ENCODE peak calls at places on chromosomes 4 and X, in five cellular contexts. Q is GM06990, V is Kasumi-1, R is GM03348, B is GM19239. E is an unnamed sample.

GRCh38 chr4:23276076-23276475 is 583.3 kb downstream of the GBA3 start:
- DNase-seq in Q (no peak), V (no peak), R (no peak), B (no peak), E (no peak)

GRCh38 chr4:1910643-1911042 is 39.5 kb downstream of the NSD2 start:
- DNase-seq in Q (no peak), V (peak), R (peak), B (no peak), E (peak)

GRCh38 chr4:66606215-66606614 is 935.9 kb upstream of the EPHA5 start:
- DNase-seq in Q (no peak), V (no peak), R (no peak), B (no peak), E (no peak)

GRCh38 chrX:107683931-107684330 is 55.6 kb downstream of the PRPS1 start:
- DNase-seq in Q (no peak), V (no peak), R (no peak), B (no peak), E (no peak)

GRCh38 chr4:107058828-107059227 is 22.7 kb upstream of the DKK2 start:
- DNase-seq in Q (no peak), V (no peak), R (peak), B (no peak), E (no peak)

GRCh38 chr4:145487626-145488025 is 6.0 kb downstream of the SMAD1 start:
- DNase-seq in Q (peak), V (no peak), R (no peak), B (peak), E (peak)

GRCh38 chr4:77582151-77582550 is 23.5 kb upstream of the CXCL13 start:
- DNase-seq in Q (no peak), V (no peak), R (no peak), B (no peak), E (no peak)

GRCh38 chr4:37601527-37601926 is 84.6 kb downstream of the RELL1 start:
- DNase-seq in Q (no peak), V (peak), R (peak), B (no peak), E (no peak)

GRCh38 chrX:137431693-137432488 is 134.0 kb upstream of the ZIC3 start:
- DNase-seq in Q (no peak), V (no peak), R (no peak), B (no peak), E (no peak)

GRCh38 chr4:41281038-41281634 is 24.4 kb downstream of the UCHL1 start:
- DNase-seq in Q (no peak), V (peak), R (peak), B (peak), E (peak)

GRCh38 chr4:22999419-22999818 is 306.7 kb downstream of the GBA3 start:
- DNase-seq in Q (no peak), V (peak), R (no peak), B (no peak), E (no peak)

GRCh38 chr4:47551682-47552081 is 66.6 kb downstream of the ATP10D start:
- DNase-seq in Q (no peak), V (no peak), R (peak), B (no peak), E (no peak)

GRCh38 chr4:175109933-175110332 is 191.8 kb downstream of the ADAM29 start:
- DNase-seq in Q (no peak), V (no peak), R (no peak), B (no peak), E (peak)

GRCh38 chrX:108171671-108172070 is 80.1 kb downstream of the ATG4A start:
- DNase-seq in Q (no peak), V (no peak), R (no peak), B (no peak), E (no peak)

GRCh38 chr4:48038666-48039065 is 22.1 kb downstream of the NIPAL1 start:
- DNase-seq in Q (no peak), V (no peak), R (no peak), B (no peak), E (no peak)

GRCh38 chr4:113407409-113407808 is 354.1 kb downstream of the CAMK2D start:
- DNase-seq in Q (no peak), V (no peak), R (no peak), B (no peak), E (no peak)

GRCh38 chrX:118974908-118975671 is 672 bp downstream of the LONRF3 start:
- DNase-seq in Q (peak), V (no peak), R (peak), B (no peak), E (peak)

GRCh38 chr4:15054546-15054945 is 52.3 kb downstream of the CPEB2 start:
- DNase-seq in Q (no peak), V (no peak), R (no peak), B (no peak), E (no peak)

GRCh38 chr4:826508-827208 is 729 bp upstream of the CPLX1 start:
- DNase-seq in Q (no peak), V (no peak), R (no peak), B (no peak), E (no peak)

GRCh38 chr4:6239486-6239885 is 30.2 kb upstream of the WFS1 start:
- DNase-seq in Q (no peak), V (no peak), R (no peak), B (no peak), E (no peak)

GRCh38 chr4:128725405-128725804 is 84.1 kb upstream of the JADE1 start:
- DNase-seq in Q (no peak), V (no peak), R (no peak), B (no peak), E (no peak)

GRCh38 chr4:116180056-116180690 is 905.2 kb downstream of the TRAM1L1 start:
- DNase-seq in Q (no peak), V (peak), R (peak), B (no peak), E (peak)

GRCh38 chr4:53905935-53906377 is 158.4 kb downstream of the CHIC2 start:
- DNase-seq in Q (peak), V (peak), R (peak), B (no peak), E (peak)

GRCh38 chr4:612749-613125 is 12.6 kb upstream of the PDE6B start:
- DNase-seq in Q (no peak), V (no peak), R (no peak), B (no peak), E (no peak)

GRCh38 chr4:58075724-58076123 is 965.5 kb upstream of the IGFBP7 start:
- DNase-seq in Q (no peak), V (no peak), R (no peak), B (no peak), E (no peak)

GRCh38 chr4:34196375-34196774 is 2047.9 kb downstream of the ARAP2 start:
- DNase-seq in Q (no peak), V (no peak), R (no peak), B (no peak), E (no peak)

GRCh38 chr4:75235359-75235951 is 278.7 kb downstream of the RCHY1 start:
- DNase-seq in Q (peak), V (no peak), R (no peak), B (peak), E (peak)